ENCODE peak calls at places on chromosomes 6 and 20, in nine cellular contexts. V is uterus; D is SJSA1; W is endothelial cell of umbilical vein; I is body of pancreas; A is heart right ventricle; C is fibroblast of lung; R is cardiac muscle cell; N is effector memory CD4-positive, alpha-beta T cell. K is an unnamed sample. For H3K36me3 and H3K4me1, the result is how much of the 10 kb centered on the place peaks cover.

GRCh38 chr6:84728602-84729001 is 35.8 kb downstream of the TBX18 start:
- DNase-seq in V (no peak), D (no peak), W (peak), I (no peak), A (no peak), C (no peak), R (peak), N (no peak), K (no peak)

GRCh38 chr6:31576897-31577341 is 1.6 kb downstream of the TNF start:
- DNase-seq in V (no peak), D (no peak), W (no peak), I (no peak), A (no peak), C (no peak), R (no peak), N (no peak), K (no peak)

GRCh38 chr20:36277546-36277945 is 28.6 kb upstream of the DLGAP4 start:
- DNase-seq in V (no peak), D (no peak), W (no peak), I (no peak), A (no peak), C (no peak), R (no peak), N (no peak), K (no peak)

GRCh38 chr6:1941534-1941933 is 303.9 kb downstream of the GMDS start:
- DNase-seq in V (no peak), D (no peak), W (no peak), I (no peak), A (no peak), C (no peak), R (no peak), N (no peak), K (no peak)

GRCh38 chr6:14121936-14122344 is 4.4 kb downstream of the CD83 start:
- DNase-seq in V (no peak), D (no peak), W (no peak), I (no peak), A (no peak), C (no peak), R (no peak), N (no peak), K (no peak)

GRCh38 chr6:34696189-34696738 is 303 bp downstream of the ILRUN start:
- DNase-seq in V (no peak), D (no peak), W (peak), I (no peak), A (peak), C (peak), R (peak), N (no peak), K (no peak)

GRCh38 chr6:28738396-28738765 is 185.4 kb downstream of the TRIM27 start:
- DNase-seq in V (no peak), D (no peak), W (no peak), I (no peak), A (no peak), C (no peak), R (no peak), N (no peak), K (no peak)

GRCh38 chr20:25285091-25285647 is 37.3 kb downstream of the PYGB start:
- DNase-seq in V (peak), D (peak), W (no peak), I (peak), A (no peak), C (no peak), R (no peak), N (no peak), K (peak)

GRCh38 chr20:5845686-5846651 is 95.8 kb downstream of the SHLD1 start:
- DNase-seq in V (no peak), D (no peak), W (no peak), I (no peak), A (no peak), C (peak), R (peak), N (no peak), K (no peak)

GRCh38 chr6:142913511-142914047 is 31.4 kb downstream of the HIVEP2 start:
- DNase-seq in V (no peak), D (no peak), W (no peak), I (no peak), A (no peak), C (no peak), R (no peak), N (peak), K (no peak)

GRCh38 chr20:31867011-31867410 is 3.3 kb downstream of the DUSP15 start:
- DNase-seq in V (no peak), D (no peak), W (no peak), I (no peak), A (no peak), C (no peak), R (no peak), N (no peak), K (no peak)

GRCh38 chr6:165774903-165775608 is 112.0 kb upstream of the PDE10A start:
- DNase-seq in V (no peak), D (no peak), W (peak), I (no peak), A (no peak), C (peak), R (peak), N (no peak), K (peak)

GRCh38 chr6:56840467-56841371 is 114.2 kb upstream of the BEND6 start:
- DNase-seq in V (no peak), D (no peak), W (peak), I (no peak), A (no peak), C (peak), R (peak), N (no peak), K (no peak)

GRCh38 chr6:134020071-134020470 is 32.4 kb downstream of the SLC2A12 start:
- DNase-seq in V (no peak), D (no peak), W (no peak), I (no peak), A (no peak), C (no peak), R (no peak), N (no peak), K (peak)

GRCh38 chr20:43194187-43194586 is 4.5 kb upstream of the PTPRT start:
- DNase-seq in V (no peak), D (no peak), W (no peak), I (no peak), A (no peak), C (no peak), R (no peak), N (no peak), K (no peak)

GRCh38 chr6:107320126-107320525 is 139.2 kb downstream of the PDSS2 start:
- DNase-seq in V (no peak), D (no peak), W (peak), I (no peak), A (no peak), C (peak), R (peak), N (no peak), K (no peak)

GRCh38 chr6:85747093-85747492 is 104.4 kb upstream of the SYNCRIP start:
- DNase-seq in V (no peak), D (no peak), W (no peak), I (no peak), A (no peak), C (peak), R (peak), N (no peak), K (no peak)

GRCh38 chr6:125233216-125233615 is 68.6 kb downstream of the HDDC2 start:
- DNase-seq in V (no peak), D (no peak), W (no peak), I (no peak), A (no peak), C (no peak), R (no peak), N (no peak), K (no peak)

GRCh38 chr6:105596284-105596755 is 193.4 kb upstream of the PREP start:
- DNase-seq in V (no peak), D (peak), W (no peak), I (no peak), A (no peak), C (peak), R (peak), N (no peak), K (peak)

GRCh38 chr6:158020272-158020711 is 38.6 kb downstream of the SYNJ2 start:
- DNase-seq in V (no peak), D (no peak), W (no peak), I (no peak), A (no peak), C (no peak), R (no peak), N (no peak), K (no peak)

GRCh38 chr6:15519681-15520080 is 143.1 kb downstream of the DTNBP1 start:
- DNase-seq in V (no peak), D (no peak), W (no peak), I (no peak), A (no peak), C (no peak), R (no peak), N (no peak), K (no peak)

GRCh38 chr6:112938656-112939055 is 591.5 kb downstream of the RFPL4B start:
- DNase-seq in V (no peak), D (no peak), W (no peak), I (no peak), A (no peak), C (no peak), R (no peak), N (no peak), K (no peak)

GRCh38 chr20:44334709-44335108 is 2.1 kb upstream of the R3HDML start:
- DNase-seq in V (no peak), D (no peak), W (no peak), I (no peak), A (no peak), C (no peak), R (no peak), N (no peak), K (no peak)

GRCh38 chr6:55836481-55836880 is 38.9 kb downstream of the BMP5 start:
- DNase-seq in V (no peak), D (peak), W (no peak), I (peak), A (no peak), C (no peak), R (peak), N (no peak), K (no peak)

GRCh38 chr20:63273635-63274380 is 1.2 kb downstream of the ARFGAP1 start:
- DNase-seq in V (no peak), D (peak), W (peak), I (no peak), A (no peak), C (peak), R (peak), N (no peak), K (no peak)

GRCh38 chr6:161079566-161080262 is 88.1 kb downstream of the MAP3K4 start:
- DNase-seq in V (peak), D (peak), W (no peak), I (no peak), A (no peak), C (peak), R (peak), N (peak), K (no peak)

GRCh38 chr6:84220809-84221409 is 6.5 kb downstream of the CEP162 start:
- DNase-seq in V (no peak), D (no peak), W (peak), I (no peak), A (no peak), C (no peak), R (peak), N (no peak), K (no peak)

GRCh38 chr6:139327038-139327437 is 35.2 kb upstream of the TXLNB start:
- DNase-seq in V (no peak), D (no peak), W (no peak), I (no peak), A (no peak), C (no peak), R (no peak), N (no peak), K (no peak)

GRCh38 chr6:42257614-42258013 is 40.0 kb upstream of the MRPS10 start:
- DNase-seq in V (no peak), D (no peak), W (no peak), I (no peak), A (no peak), C (no peak), R (no peak), N (no peak), K (no peak)

GRCh38 chr20:11411765-11412164 is 505.9 kb upstream of the BTBD3 start:
- DNase-seq in V (no peak), D (no peak), W (no peak), I (no peak), A (no peak), C (no peak), R (no peak), N (no peak), K (peak)

GRCh38 chr6:130778946-130779657 is 48.1 kb upstream of the SMLR1 start:
- DNase-seq in V (no peak), D (no peak), W (no peak), I (no peak), A (no peak), C (peak), R (peak), N (no peak), K (no peak)

GRCh38 chr6:141467041-141467440 is 665.7 kb upstream of the GJE1 start:
- DNase-seq in V (no peak), D (no peak), W (no peak), I (no peak), A (no peak), C (no peak), R (no peak), N (no peak), K (no peak)

GRCh38 chr6:35050291-35050987 is 90.7 kb downstream of the TCP11 start:
- DNase-seq in V (no peak), D (no peak), W (no peak), I (no peak), A (no peak), C (no peak), R (no peak), N (no peak), K (no peak)

GRCh38 chr6:37135835-37136694 is 33.9 kb upstream of the PIM1 start:
- DNase-seq in V (no peak), D (no peak), W (peak), I (no peak), A (no peak), C (no peak), R (peak), N (no peak), K (no peak)

GRCh38 chr20:41137412-41138216 is at the start of gene PLCG1:
- DNase-seq in V (peak), D (peak), W (peak), I (peak), A (peak), C (peak), R (peak), N (peak), K (peak)

GRCh38 chr6:32075781-32076494 is 33.2 kb downstream of the TNXB start:
- DNase-seq in V (no peak), D (no peak), W (no peak), I (no peak), A (no peak), C (no peak), R (no peak), N (no peak), K (no peak)

GRCh38 chr6:137471497-137471896 is 22.7 kb downstream of the OLIG3 start:
- DNase-seq in V (no peak), D (no peak), W (no peak), I (no peak), A (no peak), C (no peak), R (no peak), N (no peak), K (no peak)

DNA sequence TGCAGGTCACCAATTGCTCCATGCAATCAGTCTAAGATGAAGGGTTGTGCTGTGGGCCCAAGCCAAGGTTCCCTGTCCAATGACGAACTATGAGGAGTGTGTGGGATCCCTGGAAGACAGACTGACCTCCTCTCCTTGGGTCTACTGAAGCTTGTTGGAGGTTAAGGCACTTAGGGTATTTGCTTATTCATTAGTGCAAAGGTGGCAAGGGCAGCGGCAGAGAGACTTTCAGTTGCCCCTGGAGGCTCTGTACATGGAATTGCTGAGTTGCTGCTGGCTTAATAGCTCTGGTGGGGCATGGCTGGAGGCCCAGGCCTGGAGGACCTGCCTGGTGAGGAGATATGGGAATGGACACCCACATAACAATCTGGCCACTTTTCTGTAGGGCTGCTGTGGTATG is 29.8 kb upstream of the CST5 start:
- DNase-seq in V (no peak), D (no peak), W (no peak), I (no peak), A (no peak), C (no peak), R (no peak), N (no peak), K (no peak)
- H3K36me3 ChIP-seq in V (under half), D (under half), W (under half), I (under half), A (under half), C (under half), R (under half), N (under half), K (under half)

GRCh38 chr6:163252132-163252729 is 162.3 kb upstream of the QKI start:
- DNase-seq in V (no peak), D (no peak), W (no peak), I (no peak), A (no peak), C (no peak), R (no peak), N (no peak), K (no peak)
- H3K4me1 ChIP-seq in V (under half), D (under half), W (under half), I (under half), A (under half), C (under half), R (under half), N (under half), K (under half)

GRCh38 chr20:34923414-34923813 is 32.2 kb downstream of the GSS start:
- DNase-seq in V (no peak), D (no peak), W (no peak), I (no peak), A (no peak), C (no peak), R (no peak), N (no peak), K (no peak)

GRCh38 chr20:34927736-34928135 is 27.9 kb downstream of the GSS start:
- DNase-seq in V (no peak), D (no peak), W (no peak), I (no peak), A (no peak), C (no peak), R (no peak), N (no peak), K (no peak)

GRCh38 chr20:34925981-34926380 is 29.6 kb downstream of the GSS start:
- DNase-seq in V (no peak), D (no peak), W (no peak), I (no peak), A (no peak), C (no peak), R (no peak), N (no peak), K (no peak)

GRCh38 chr20:34922654-34923381 is 32.8 kb downstream of the GSS start:
- DNase-seq in V (no peak), D (no peak), W (no peak), I (peak), A (no peak), C (peak), R (peak), N (no peak), K (no peak)

DNA sequence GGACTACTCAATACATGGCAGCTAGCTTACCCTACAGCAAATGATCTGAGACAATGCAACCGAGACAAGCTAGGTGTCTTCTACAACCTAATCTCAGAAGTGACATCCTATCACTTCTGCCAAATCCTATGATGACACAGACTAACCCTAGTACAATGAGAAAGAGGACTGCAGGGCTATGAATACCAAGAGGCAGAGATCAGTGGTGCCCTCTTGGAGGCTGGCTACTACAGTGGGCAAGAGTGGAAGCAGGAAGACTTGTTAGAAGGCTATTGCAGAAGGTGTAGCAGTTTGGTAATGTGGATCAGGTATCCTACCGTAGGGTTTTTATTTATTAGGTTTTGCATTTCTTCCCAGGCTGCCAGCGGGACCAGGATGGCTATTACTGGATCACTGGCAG is 30.3 kb downstream of the GSS start:
- DNase-seq in V (no peak), D (no peak), W (no peak), I (no peak), A (no peak), C (no peak), R (no peak), N (no peak), K (no peak)
- H3K36me3 ChIP-seq in V (under half), D (half or more), W (under half), I (under half), A (half or more), C (under half), R (under half), N (under half), K (half or more)

DNA sequence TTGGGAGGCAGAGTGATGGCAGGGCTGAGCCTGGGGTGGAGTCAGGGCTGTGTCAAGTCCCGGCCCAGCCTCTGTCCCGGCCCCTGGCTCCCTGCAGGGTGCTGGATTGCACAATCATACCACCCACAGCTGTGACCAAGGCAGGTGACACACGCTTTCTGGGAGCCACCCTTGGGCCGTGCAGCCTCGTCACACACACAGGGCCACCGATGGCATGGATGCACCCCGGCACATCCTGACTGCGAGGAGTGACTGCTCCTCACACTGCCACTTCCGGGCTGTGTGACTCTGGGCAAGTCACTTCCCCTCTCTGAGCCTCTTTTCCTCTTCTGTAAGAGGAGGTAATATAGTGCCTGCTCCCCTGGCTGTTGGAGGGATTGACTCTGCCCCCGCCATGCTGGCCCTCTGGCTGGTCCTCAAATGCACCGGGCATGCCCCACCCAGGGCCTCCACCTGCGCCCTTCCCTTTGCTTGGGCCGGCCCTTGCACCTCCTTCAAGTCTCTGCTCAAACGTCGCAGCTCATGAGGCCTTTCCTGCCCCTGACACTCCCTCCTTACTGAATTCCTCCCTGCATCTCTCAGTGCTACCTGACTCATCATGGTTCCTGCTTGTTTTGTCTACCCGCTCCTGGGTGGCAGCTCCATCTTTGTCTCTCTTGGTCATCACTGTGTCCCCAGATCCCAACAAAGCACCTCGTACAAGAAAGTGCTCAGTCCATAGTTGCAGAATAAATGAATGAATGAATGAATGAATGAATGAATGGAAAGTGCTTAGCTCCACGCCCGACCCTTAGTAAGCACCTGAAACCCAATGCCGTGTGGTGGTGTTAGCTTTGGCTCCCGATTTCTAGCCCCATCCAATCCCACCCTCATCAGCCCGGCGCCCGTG is 93.5 kb downstream of the CEBPB start:
- DNase-seq in V (no peak), D (peak), W (no peak), I (peak), A (no peak), C (peak), R (no peak), N (no peak), K (no peak)
- H3K4me1 ChIP-seq in V (under half), D (under half), W (under half), I (under half), A (under half), C (under half), R (under half), N (under half), K (under half)